ENCODE peak calls at places on chromosome 13, in nine cellular contexts. O is Caki2; M is activated naive CD8-positive, alpha-beta T cell treated with anti-CD3 and anti-CD28 coated beads, Interleukin-2, amount 50 U/mL, for 24 hours; X is NAMALWA; A is Calu3; Z is GM10248; Y is lung; G is breast epithelium; B is effector CD4-positive, alpha-beta T cell. F is an unnamed sample.

GRCh38 chr13:27186295-27186694 is 14.7 kb upstream of the USP12 start:
- DNase-seq in G (no peak), Z (no peak), X (no peak), M (no peak), A (peak), O (no peak), B (no peak), Y (no peak), F (no peak)

GRCh38 chr13:23789576-23790346 is 99.4 kb downstream of the MIPEP start:
- DNase-seq in B (no peak), Z (no peak), X (no peak), G (no peak), Y (no peak), A (no peak), M (no peak), O (no peak), F (no peak)

GRCh38 chr13:30109471-30110135 is 197.7 kb downstream of the KATNAL1 start:
- DNase-seq in Y (no peak), B (no peak), Z (no peak), G (no peak), A (no peak), M (no peak), O (no peak), X (no peak), F (no peak)

GRCh38 chr13:88068316-88068715 is 397.1 kb downstream of the SLITRK5 start:
- DNase-seq in X (no peak), O (no peak), B (no peak), M (no peak), Z (no peak), G (no peak), A (no peak), Y (no peak), F (no peak)

GRCh38 chr13:88086577-88086976 is 415.4 kb downstream of the SLITRK5 start:
- DNase-seq in X (no peak), G (no peak), B (no peak), Z (no peak), A (no peak), Y (no peak), O (peak), M (no peak), F (no peak)

GRCh38 chr13:95641291-95641811 is 3.2 kb downstream of the DZIP1 start:
- DNase-seq in X (no peak), B (no peak), A (no peak), M (no peak), O (peak), G (no peak), Y (no peak), Z (no peak), F (no peak)

GRCh38 chr13:81610613-81611012 is 1269.7 kb upstream of the SPRY2 start:
- DNase-seq in Y (no peak), B (no peak), Z (no peak), X (peak), G (no peak), A (no peak), M (no peak), O (no peak), F (no peak)

GRCh38 chr13:85879014-85879413 is 79.8 kb upstream of the SLITRK6 start:
- DNase-seq in O (no peak), G (no peak), A (no peak), Z (no peak), M (no peak), Y (no peak), X (no peak), B (no peak), F (no peak)

GRCh38 chr13:40812102-40812501 is 22.7 kb downstream of the SLC25A15 start:
- DNase-seq in M (no peak), X (no peak), A (no peak), Z (no peak), B (no peak), O (no peak), Y (no peak), G (no peak), F (no peak)

GRCh38 chr13:50493683-50494082 is 349.8 kb downstream of the DLEU7 start:
- DNase-seq in B (no peak), Y (no peak), A (no peak), M (no peak), O (no peak), G (no peak), Z (no peak), X (no peak), F (no peak)

GRCh38 chr13:79932556-79932955 is 408.4 kb downstream of the SPRY2 start:
- DNase-seq in M (no peak), Y (no peak), G (no peak), O (no peak), B (no peak), Z (no peak), X (no peak), A (no peak), F (no peak)

GRCh38 chr13:49304356-49304755 is 56.6 kb downstream of the CDADC1 start:
- DNase-seq in B (no peak), Z (no peak), O (no peak), X (no peak), Y (no peak), M (no peak), G (no peak), A (no peak), F (no peak)

GRCh38 chr13:93262729-93263128 is 36.1 kb downstream of the GPC6 start:
- DNase-seq in O (no peak), A (no peak), M (no peak), B (no peak), Y (no peak), G (no peak), Z (no peak), X (no peak), F (no peak)

GRCh38 chr13:41505209-41505835 is 48.0 kb downstream of the RGCC start:
- DNase-seq in Y (no peak), O (peak), M (no peak), X (no peak), G (no peak), A (no peak), Z (no peak), B (no peak), F (no peak)

GRCh38 chr13:104837756-104838155 is 1697.7 kb downstream of the EFNB2 start:
- DNase-seq in B (no peak), A (no peak), G (no peak), O (no peak), Y (no peak), Z (no peak), M (no peak), X (peak), F (no peak)

GRCh38 chr13:36819811-36820140 is 754 bp downstream of the RFXAP start:
- DNase-seq in A (no peak), Y (no peak), Z (peak), X (peak), G (no peak), O (no peak), B (no peak), M (peak), F (peak)

GRCh38 chr13:32060319-32060924 is 28.8 kb downstream of the FRY start:
- DNase-seq in A (no peak), Z (no peak), M (no peak), B (no peak), X (no peak), Y (no peak), G (no peak), O (no peak), F (no peak)

GRCh38 chr13:74206061-74206561 is 71.9 kb upstream of the KLF12 start:
- DNase-seq in G (no peak), X (no peak), M (no peak), A (no peak), Y (no peak), B (no peak), O (peak), Z (no peak), F (no peak)

GRCh38 chr13:36395280-36395679 is 37.0 kb upstream of the CCNA1 start:
- DNase-seq in X (peak), A (no peak), Z (peak), G (no peak), Y (no peak), B (no peak), M (no peak), O (no peak), F (no peak)

GRCh38 chr13:107866007-107866665 is 349.2 kb downstream of the LIG4 start:
- DNase-seq in Z (no peak), A (peak), G (no peak), O (no peak), M (no peak), B (no peak), X (no peak), Y (no peak), F (no peak)

GRCh38 chr13:90838561-90838960 is 508.9 kb upstream of the MIR17HG start:
- DNase-seq in M (no peak), Z (no peak), X (no peak), G (no peak), Y (no peak), A (no peak), B (no peak), O (no peak), F (no peak)

GRCh38 chr13:75544681-75545333 is 4.8 kb upstream of the UCHL3 start:
- DNase-seq in M (no peak), X (no peak), O (peak), Z (no peak), A (no peak), B (no peak), G (no peak), Y (no peak), F (no peak)

GRCh38 chr13:105914637-105915036 is 620.8 kb downstream of the EFNB2 start:
- DNase-seq in M (no peak), X (no peak), G (no peak), O (no peak), Y (no peak), A (no peak), Z (no peak), B (no peak), F (no peak)

F was measured in activated naive CD4-positive, alpha-beta T cell treated with anti-CD3 and anti-CD28 coated beads for 36 hours.